ENCODE peak calls at places on chromosomes 12 and 14, in ten cellular contexts. X is suprapubic skin, B is breast epithelium, O is A549, H is HepG2, L is stomach, S is upper lobe of left lung, I is ovary, V is gastrocnemius medialis, N is esophagus squamous epithelium. M is an unnamed sample.

GRCh38 chr14:74647834-74648361 is 35.9 kb upstream of the LTBP2 start:
- DNase-seq in I (peak; percentile 54), L (peak; percentile 34), O (no peak), V (no peak), S (no peak), B (peak; percentile 62), N (no peak), X (peak; percentile 54), H (no peak), M (no peak)

GRCh38 chr14:89304972-89305703 is 111.9 kb downstream of the FOXN3 start:
- DNase-seq in X (no peak), B (no peak), S (no peak), N (no peak), I (peak; percentile 41), L (no peak), V (no peak), O (no peak), H (no peak), M (peak; percentile 43)

GRCh38 chr14:38824691-38825090 is 278.3 kb downstream of the SEC23A start:
- DNase-seq in B (no peak), L (no peak), I (no peak), S (no peak), X (no peak), N (no peak), H (no peak), O (no peak), V (no peak), M (no peak)

GRCh38 chr12:102300824-102301461 is 103.3 kb upstream of the PMCH start:
- DNase-seq in X (no peak), V (no peak), B (no peak), O (peak; percentile 67), I (no peak), S (no peak), N (no peak), L (no peak), H (peak; percentile 49), M (no peak)

GRCh38 chr12:114269153-114269552 is 136.8 kb downstream of the TBX5 start:
- DNase-seq in B (no peak), S (no peak), N (no peak), I (no peak), O (no peak), H (no peak), X (no peak), V (no peak), L (no peak), M (no peak)

GRCh38 chr14:37601849-37602248 is 6.4 kb downstream of the TTC6 start:
- DNase-seq in N (no peak), B (no peak), S (no peak), V (no peak), H (no peak), I (no peak), L (no peak), X (no peak), O (no peak), M (no peak)

GRCh38 chr14:35932659-35933159 is 106.6 kb downstream of the BRMS1L start:
- DNase-seq in B (no peak), I (no peak), S (no peak), L (no peak), N (no peak), X (no peak), H (no peak), V (no peak), O (no peak), M (no peak)

GRCh38 chr12:27480031-27480430 is 33.5 kb downstream of the SMCO2 start:
- DNase-seq in X (no peak), O (no peak), I (no peak), L (no peak), H (no peak), N (no peak), V (no peak), S (no peak), B (no peak), M (no peak)

GRCh38 chr12:114355389-114356088 is 50.4 kb downstream of the TBX5 start:
- DNase-seq in L (no peak), H (peak; percentile 23), X (no peak), I (no peak), B (no peak), N (no peak), S (peak; percentile 60), V (no peak), O (peak; percentile 58), M (no peak)

GRCh38 chr12:132151766-132152410 is 7.6 kb downstream of the NOC4L start:
- DNase-seq in O (no peak), S (peak; percentile 81), N (no peak), I (no peak), X (peak; percentile 79), H (no peak), B (no peak), V (no peak), L (no peak), M (no peak)

GRCh38 chr12:102438047-102438822 is 42.1 kb downstream of the IGF1 start:
- DNase-seq in H (peak; percentile 10), S (no peak), I (no peak), V (no peak), O (no peak), X (no peak), N (no peak), B (no peak), L (no peak), M (no peak)

GRCh38 chr14:31937730-31938346 is 139.3 kb upstream of the ARHGAP5 start:
- DNase-seq in S (no peak), L (peak; percentile 59), X (no peak), N (no peak), H (peak; percentile 98), O (peak; percentile 96), V (peak; percentile 51), B (peak; percentile 26), I (no peak), M (no peak)

GRCh38 chr12:52360663-52361271 is 6.5 kb downstream of the KRT85 start:
- DNase-seq in H (no peak), S (peak; percentile 54), I (no peak), L (peak; percentile 72), O (no peak), N (no peak), B (peak; percentile 71), V (no peak), X (peak; percentile 74), M (no peak)

DNA sequence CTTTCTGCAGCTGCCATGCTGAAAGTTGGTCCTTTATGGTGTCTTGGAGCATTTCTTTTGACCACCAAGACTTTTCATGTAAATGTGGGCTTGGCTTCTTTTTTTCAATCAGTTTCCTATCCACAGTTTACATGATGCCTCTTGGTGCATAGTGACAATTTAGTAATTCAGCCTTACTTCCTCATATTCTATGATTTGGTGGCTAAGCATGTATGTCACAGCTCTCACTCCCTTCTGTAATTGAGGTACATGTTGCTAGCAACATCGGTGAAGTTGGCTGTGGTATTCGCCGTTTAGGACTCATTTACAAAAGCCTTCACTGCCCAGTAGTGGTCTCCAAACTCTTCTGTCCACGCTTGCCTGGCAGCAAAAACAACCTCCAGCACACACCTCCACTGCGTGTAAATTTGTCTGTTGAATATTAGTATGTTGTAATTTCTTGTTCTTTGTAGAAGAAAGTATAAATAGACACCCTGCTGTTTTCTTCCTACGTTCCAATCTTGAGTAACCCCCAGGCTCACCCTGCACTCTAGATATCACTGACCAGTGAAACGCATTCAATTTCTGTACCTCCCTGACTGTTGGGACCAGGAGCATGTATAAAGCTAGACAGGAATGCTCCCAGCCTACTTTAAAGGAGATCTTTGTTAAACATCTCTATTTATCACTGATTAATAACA is 90.3 kb downstream of the PPP2R5C start:
- DNase-seq in B (no peak), V (no peak), I (no peak), L (no peak), N (no peak), H (no peak), S (no peak), X (no peak), O (no peak), M (no peak)
- TF ChIP-seq CTCF in B (no peak), V (no peak), I (no peak), L (no peak), N (no peak), H (no peak), S (no peak), X (no peak), O (no peak), M (no peak)

GRCh38 chr12:110403146-110403974 is at the start of gene ANAPC7:
- DNase-seq in S (peak; percentile 95), H (peak; percentile 85), V (peak; percentile 90), N (peak; percentile 37), I (peak; percentile 89), O (peak; percentile 96), X (peak; percentile 97), L (peak; percentile 90), B (peak; percentile 86), M (peak; percentile 89)
- TF ChIP-seq POLR2A in S (no peak), H (peak; percentile 90), V (peak; percentile 51), N (no peak), I (peak; percentile 29), O (peak; percentile 88), X (no peak), L (no peak), B (no peak), M (peak; percentile 43)

GRCh38 chr12:105369014-105369413 is 38.5 kb downstream of the C12orf75 start:
- DNase-seq in X (no peak), N (no peak), O (no peak), H (no peak), V (no peak), L (no peak), I (no peak), S (no peak), B (no peak), M (no peak)
- TF ChIP-seq CTCF in X (no peak), N (no peak), O (no peak), H (no peak), V (no peak), L (no peak), I (no peak), S (no peak), B (no peak), M (no peak)

GRCh38 chr12:113173081-113173698 is 12.1 kb downstream of the DDX54 start:
- DNase-seq in I (no peak), S (no peak), H (no peak), X (no peak), N (no peak), O (no peak), V (no peak), L (no peak), B (no peak), M (no peak)

GRCh38 chr12:113171543-113171942 is 13.7 kb downstream of the DDX54 start:
- DNase-seq in N (no peak), L (no peak), X (no peak), I (no peak), O (no peak), S (no peak), H (no peak), B (no peak), V (no peak), M (no peak)

GRCh38 chr12:113170926-113171325 is 14.4 kb downstream of the DDX54 start:
- DNase-seq in I (no peak), O (no peak), V (no peak), H (no peak), B (no peak), S (no peak), N (no peak), X (no peak), L (no peak), M (no peak)

GRCh38 chr12:113172185-113172584 is 13.1 kb downstream of the DDX54 start:
- DNase-seq in B (no peak), L (no peak), X (no peak), H (no peak), I (no peak), N (no peak), V (no peak), S (peak; percentile 70), O (no peak), M (no peak)

GRCh38 chr12:113174461-113175384 is 10.6 kb downstream of the DDX54 start:
- DNase-seq in X (no peak), L (peak; percentile 79), N (no peak), O (peak; percentile 68), I (peak; percentile 51), S (peak; percentile 55), V (peak; percentile 38), H (peak; percentile 33), B (peak; percentile 43), M (peak; percentile 64)
- TF ChIP-seq POLR2A in X (no peak), L (no peak), N (no peak), O (no peak), I (no peak), S (no peak), V (no peak), H (no peak), B (no peak), M (no peak)

M was measured in uterus.